ENCODE peak calls at places on chromosomes 3 and 15, in six cellular contexts. One of them, this sample, is unnamed. For H3K4me1, the result is how much of the 10 kb centered on the place peaks cover.

GRCh38 chr3:134085034-134085775 is 55.5 kb upstream of the SLCO2A1 start:
- DNase-seq in K562: no peak
- DNase-seq in HCT116: no peak
- DNase-seq in H1: peak
- DNase-seq in HepG2: no peak
- DNase-seq in GM12878: no peak
- DNase-seq in this sample: no peak

GRCh38 chr3:71542548-71543370 is 40.8 kb downstream of the FOXP1 start:
- DNase-seq in K562: peak
- DNase-seq in HCT116: no peak
- DNase-seq in H1: no peak
- DNase-seq in HepG2: no peak
- DNase-seq in GM12878: no peak
- DNase-seq in this sample: no peak

GRCh38 chr15:42385206-42385979 is 26.1 kb downstream of the CAPN3 start:
- DNase-seq in K562: peak
- DNase-seq in HCT116: peak
- DNase-seq in H1: peak
- DNase-seq in HepG2: peak
- DNase-seq in GM12878: no peak
- DNase-seq in this sample: peak

GRCh38 chr3:150038830-150039229 is 68.1 kb upstream of the PFN2 start:
- DNase-seq in K562: peak
- DNase-seq in HCT116: no peak
- DNase-seq in H1: no peak
- DNase-seq in HepG2: peak
- DNase-seq in GM12878: no peak
- DNase-seq in this sample: no peak

GRCh38 chr15:85859671-85860070 is 64.9 kb upstream of the KLHL25 start:
- DNase-seq in K562: no peak
- DNase-seq in HCT116: no peak
- DNase-seq in H1: no peak
- DNase-seq in HepG2: no peak
- DNase-seq in GM12878: no peak
- DNase-seq in this sample: no peak

GRCh38 chr3:177777699-177778098 is 580.4 kb upstream of the TBL1XR1 start:
- DNase-seq in K562: peak
- DNase-seq in HCT116: peak
- DNase-seq in H1: peak
- DNase-seq in HepG2: peak
- DNase-seq in GM12878: peak
- DNase-seq in this sample: peak

GRCh38 chr3:21433751-21434150 is 317.3 kb downstream of the ZNF385D start:
- DNase-seq in K562: no peak
- DNase-seq in HCT116: no peak
- DNase-seq in H1: no peak
- DNase-seq in HepG2: no peak
- DNase-seq in GM12878: no peak
- DNase-seq in this sample: no peak

GRCh38 chr3:37993811-37994638 is 3.4 kb downstream of the VILL start:
- DNase-seq in K562: peak
- DNase-seq in HCT116: no peak
- DNase-seq in H1: peak
- DNase-seq in HepG2: no peak
- DNase-seq in GM12878: no peak
- DNase-seq in this sample: no peak

GRCh38 chr15:82828064-82828463 is 18.6 kb downstream of the WHAMM start:
- DNase-seq in K562: no peak
- DNase-seq in HCT116: no peak
- DNase-seq in H1: no peak
- DNase-seq in HepG2: peak
- DNase-seq in GM12878: no peak
- DNase-seq in this sample: no peak

GRCh38 chr3:184541886-184542562 is 19.6 kb upstream of the EPHB3 start:
- DNase-seq in K562: no peak
- DNase-seq in HCT116: no peak
- DNase-seq in H1: peak
- DNase-seq in HepG2: no peak
- DNase-seq in GM12878: no peak
- DNase-seq in this sample: no peak

GRCh38 chr15:92082217-92082843 is 228.8 kb downstream of the SLCO3A1 start:
- DNase-seq in K562: peak
- DNase-seq in HCT116: peak
- DNase-seq in H1: peak
- DNase-seq in HepG2: peak
- DNase-seq in GM12878: no peak
- DNase-seq in this sample: peak

GRCh38 chr3:72569754-72570440 is 278.3 kb downstream of the SHQ1 start:
- DNase-seq in K562: no peak
- DNase-seq in HCT116: no peak
- DNase-seq in H1: no peak
- DNase-seq in HepG2: no peak
- DNase-seq in GM12878: no peak
- DNase-seq in this sample: no peak

GRCh38 chr3:182731764-182732163 is 61.5 kb upstream of the ATP11B start:
- DNase-seq in K562: no peak
- DNase-seq in HCT116: no peak
- DNase-seq in H1: no peak
- DNase-seq in HepG2: no peak
- DNase-seq in GM12878: no peak
- DNase-seq in this sample: no peak

GRCh38 chr15:89666858-89667705 is 11.8 kb upstream of the KIF7 start:
- DNase-seq in K562: no peak
- DNase-seq in HCT116: no peak
- DNase-seq in H1: no peak
- DNase-seq in HepG2: no peak
- DNase-seq in GM12878: no peak
- DNase-seq in this sample: no peak

GRCh38 chr15:66221126-66221525 is 32.4 kb downstream of the MEGF11 start:
- DNase-seq in K562: no peak
- DNase-seq in HCT116: no peak
- DNase-seq in H1: no peak
- DNase-seq in HepG2: no peak
- DNase-seq in GM12878: no peak
- DNase-seq in this sample: no peak

GRCh38 chr3:112053229-112053628 is 18.7 kb downstream of the TMPRSS7 start:
- DNase-seq in K562: no peak
- DNase-seq in HCT116: no peak
- DNase-seq in H1: no peak
- DNase-seq in HepG2: no peak
- DNase-seq in GM12878: no peak
- DNase-seq in this sample: no peak

GRCh38 chr15:34684351-34684750 is 70.4 kb downstream of the GJD2 start:
- DNase-seq in K562: no peak
- DNase-seq in HCT116: no peak
- DNase-seq in H1: no peak
- DNase-seq in HepG2: no peak
- DNase-seq in GM12878: no peak
- DNase-seq in this sample: no peak

GRCh38 chr3:5010706-5011554 is 31.7 kb downstream of the BHLHE40 start:
- DNase-seq in K562: no peak
- DNase-seq in HCT116: no peak
- DNase-seq in H1: no peak
- DNase-seq in HepG2: no peak
- DNase-seq in GM12878: no peak
- DNase-seq in this sample: no peak

GRCh38 chr15:56868251-56868650 is 50.2 kb upstream of the TCF12 start:
- DNase-seq in K562: no peak
- DNase-seq in HCT116: no peak
- DNase-seq in H1: no peak
- DNase-seq in HepG2: no peak
- DNase-seq in GM12878: no peak
- DNase-seq in this sample: no peak

GRCh38 chr3:94092080-94092479 is 29.2 kb downstream of the NSUN3 start:
- DNase-seq in K562: no peak
- DNase-seq in HCT116: no peak
- DNase-seq in H1: no peak
- DNase-seq in HepG2: no peak
- DNase-seq in GM12878: no peak
- DNase-seq in this sample: no peak

GRCh38 chr3:37041546-37042195 is 48.4 kb downstream of the MLH1 start:
- DNase-seq in K562: no peak
- DNase-seq in HCT116: no peak
- DNase-seq in H1: no peak
- DNase-seq in HepG2: no peak
- DNase-seq in GM12878: no peak
- DNase-seq in this sample: no peak

GRCh38 chr3:144868506-144868905 is 896.9 kb downstream of the DIPK2A start:
- DNase-seq in K562: no peak
- DNase-seq in HCT116: no peak
- DNase-seq in H1: no peak
- DNase-seq in HepG2: no peak
- DNase-seq in GM12878: no peak
- DNase-seq in this sample: no peak

GRCh38 chr3:156787926-156788663 is 38.1 kb upstream of the LEKR1 start:
- DNase-seq in K562: peak
- DNase-seq in HCT116: peak
- DNase-seq in H1: no peak
- DNase-seq in HepG2: no peak
- DNase-seq in GM12878: no peak
- DNase-seq in this sample: no peak

GRCh38 chr15:85411992-85412538 is 31.7 kb downstream of the AKAP13 start:
- DNase-seq in K562: no peak
- DNase-seq in HCT116: no peak
- DNase-seq in H1: no peak
- DNase-seq in HepG2: peak
- DNase-seq in GM12878: no peak
- DNase-seq in this sample: no peak

GRCh38 chr3:29281265-29282228 is 676 bp downstream of the RBMS3 start:
- DNase-seq in K562: no peak
- DNase-seq in HCT116: no peak
- DNase-seq in H1: no peak
- DNase-seq in HepG2: no peak
- DNase-seq in GM12878: peak
- DNase-seq in this sample: no peak

GRCh38 chr3:104907507-104907906 is 459.2 kb upstream of the ALCAM start:
- DNase-seq in K562: no peak
- DNase-seq in HCT116: no peak
- DNase-seq in H1: no peak
- DNase-seq in HepG2: no peak
- DNase-seq in GM12878: no peak
- DNase-seq in this sample: no peak

GRCh38 chr3:144221771-144222170 is 250.1 kb downstream of the DIPK2A start:
- DNase-seq in K562: no peak
- DNase-seq in HCT116: no peak
- DNase-seq in H1: no peak
- DNase-seq in HepG2: no peak
- DNase-seq in GM12878: no peak
- DNase-seq in this sample: no peak

GRCh38 chr15:44066211-44066827 is 128.8 kb downstream of the FRMD5 start:
- DNase-seq in K562: peak
- DNase-seq in HCT116: peak
- DNase-seq in H1: peak
- DNase-seq in HepG2: peak
- DNase-seq in GM12878: peak
- DNase-seq in this sample: peak

GRCh38 chr3:12588039-12588673 is 31.3 kb downstream of the MKRN2 start:
- DNase-seq in K562: no peak
- DNase-seq in HCT116: no peak
- DNase-seq in H1: no peak
- DNase-seq in HepG2: no peak
- DNase-seq in GM12878: no peak
- DNase-seq in this sample: no peak

DNA sequence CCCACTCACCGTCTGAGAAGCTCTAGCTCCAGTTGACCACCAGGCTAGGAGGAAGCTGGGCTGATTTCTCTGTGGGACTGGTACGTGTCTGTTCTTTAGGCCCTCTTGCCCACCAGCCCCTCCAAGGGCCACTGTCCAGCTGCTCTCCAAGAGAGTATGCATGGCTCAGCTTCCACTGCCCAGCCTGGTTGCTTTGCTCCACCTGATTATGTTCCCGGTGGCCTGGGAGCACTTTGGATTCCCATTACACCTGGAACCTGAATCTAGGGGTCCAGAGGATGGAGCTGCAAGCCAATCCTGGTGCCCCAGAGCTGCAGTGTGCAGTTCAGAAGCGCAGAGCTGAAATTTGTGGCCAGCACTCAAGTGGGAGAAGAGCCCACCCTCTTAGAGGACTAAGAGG is 402.1 kb upstream of the CNTN6 start:
- DNase-seq in K562: no peak
- DNase-seq in HCT116: no peak
- DNase-seq in H1: no peak
- DNase-seq in HepG2: no peak
- DNase-seq in GM12878: no peak
- DNase-seq in this sample: no peak
- TF ChIP-seq YY1 in K562: no peak
- TF ChIP-seq YY1 in HCT116: no peak
- TF ChIP-seq YY1 in H1: no peak
- TF ChIP-seq YY1 in HepG2: no peak
- TF ChIP-seq YY1 in GM12878: no peak
- TF ChIP-seq YY1 in this sample: no peak

DNA sequence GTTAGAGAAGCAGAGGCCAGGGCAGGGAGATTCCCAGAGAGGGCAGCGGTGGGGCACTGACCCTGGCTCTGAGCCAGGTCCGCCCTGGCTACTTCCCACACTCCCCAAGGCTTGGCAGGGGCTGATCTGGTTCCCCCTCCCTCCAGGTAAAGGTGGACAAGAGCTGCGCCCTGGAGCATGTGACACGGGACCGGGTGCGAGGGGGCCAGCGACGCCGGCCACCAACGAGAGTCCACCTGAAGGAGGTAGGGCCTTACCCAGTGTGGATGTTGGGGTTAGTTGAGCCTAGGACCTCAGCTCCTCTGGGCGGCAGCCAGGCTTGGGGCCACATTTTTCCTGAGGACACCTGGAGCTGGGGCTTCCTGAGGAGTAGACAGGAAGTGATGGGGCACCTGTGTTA is 19.6 kb downstream of the PLEKHO2 start:
- DNase-seq in K562: no peak
- DNase-seq in HCT116: no peak
- DNase-seq in H1: no peak
- DNase-seq in HepG2: no peak
- DNase-seq in GM12878: no peak
- DNase-seq in this sample: no peak
- H3K4me1 ChIP-seq in K562: under half
- H3K4me1 ChIP-seq in HCT116: under half
- H3K4me1 ChIP-seq in H1: under half
- H3K4me1 ChIP-seq in HepG2: under half
- H3K4me1 ChIP-seq in GM12878: under half
- H3K4me1 ChIP-seq in this sample: under half

GRCh38 chr3:46871222-46871621 is 6.3 kb upstream of the PTH1R start:
- DNase-seq in K562: no peak
- DNase-seq in HCT116: no peak
- DNase-seq in H1: no peak
- DNase-seq in HepG2: no peak
- DNase-seq in GM12878: no peak
- DNase-seq in this sample: no peak
- TF ChIP-seq ZNF274 in K562: no peak
- TF ChIP-seq ZNF274 in HCT116: no peak
- TF ChIP-seq ZNF274 in H1: no peak
- TF ChIP-seq ZNF274 in HepG2: no peak
- TF ChIP-seq ZNF274 in GM12878: no peak
- TF ChIP-seq ZNF274 in this sample: no peak

GRCh38 chr15:69823223-69823907 is 274.4 kb downstream of the TLE3 start:
- DNase-seq in K562: peak
- DNase-seq in HCT116: peak
- DNase-seq in H1: no peak
- DNase-seq in HepG2: no peak
- DNase-seq in GM12878: no peak
- DNase-seq in this sample: no peak
- TF ChIP-seq YY1 in K562: no peak
- TF ChIP-seq YY1 in HCT116: no peak
- TF ChIP-seq YY1 in H1: no peak
- TF ChIP-seq YY1 in HepG2: no peak
- TF ChIP-seq YY1 in GM12878: no peak
- TF ChIP-seq YY1 in this sample: no peak

This sample was measured in NT2/D1.